ENCODE peak calls at places on chromosomes 12 and 14, in six cellular contexts. J, F, L, T, E and M are unnamed samples.

GRCh38 chr14:48957486-48957885 is 628.7 kb downstream of the RPS29 start:
- DNase-seq in J (no peak), F (no peak), L (no peak), T (no peak), E (no peak), M (no peak)

GRCh38 chr12:51549637-51550036 is 41.4 kb upstream of the SCN8A start:
- DNase-seq in J (peak), F (no peak), L (no peak), T (no peak), E (no peak), M (no peak)

GRCh38 chr12:91189526-91189925 is 6.9 kb upstream of the DCN start:
- DNase-seq in J (peak), F (no peak), L (no peak), T (no peak), E (no peak), M (no peak)

GRCh38 chr14:78127233-78127632 is 42.9 kb upstream of the NRXN3 start:
- DNase-seq in J (no peak), F (no peak), L (no peak), T (no peak), E (peak), M (no peak)

GRCh38 chr12:52045794-52046199 is 5.4 kb upstream of the NR4A1 start:
- DNase-seq in J (no peak), F (no peak), L (no peak), T (no peak), E (no peak), M (peak)

GRCh38 chr14:80215756-80216581 is 4.7 kb upstream of the DIO2 start:
- DNase-seq in J (peak), F (no peak), L (no peak), T (peak), E (peak), M (peak)

GRCh38 chr12:102964872-102965271 is 7.4 kb downstream of the ASCL1 start:
- DNase-seq in J (no peak), F (no peak), L (no peak), T (no peak), E (peak), M (no peak)

GRCh38 chr14:77109656-77110055 is 11.6 kb downstream of the CIPC start:
- DNase-seq in J (no peak), F (no peak), L (no peak), T (no peak), E (no peak), M (no peak)

GRCh38 chr14:88209273-88209672 is 113.8 kb downstream of the KCNK10 start:
- DNase-seq in J (no peak), F (no peak), L (no peak), T (no peak), E (no peak), M (no peak)

GRCh38 chr14:35898217-35898775 is 72.2 kb downstream of the BRMS1L start:
- DNase-seq in J (no peak), F (no peak), L (no peak), T (no peak), E (peak), M (no peak)

GRCh38 chr14:63193236-63193635 is 11.0 kb upstream of the RHOJ start:
- DNase-seq in J (no peak), F (no peak), L (no peak), T (no peak), E (no peak), M (no peak)

GRCh38 chr12:113341535-113341934 is 6.6 kb upstream of the SLC8B1 start:
- DNase-seq in J (no peak), F (no peak), L (no peak), T (no peak), E (no peak), M (no peak)

GRCh38 chr14:63308723-63309317 is 9.9 kb downstream of the GPHB5 start:
- DNase-seq in J (peak), F (peak), L (no peak), T (no peak), E (peak), M (peak)

GRCh38 chr14:64463198-64463597 is 2.1 kb upstream of the AKAP5 start:
- DNase-seq in J (no peak), F (no peak), L (no peak), T (no peak), E (no peak), M (no peak)

GRCh38 chr12:3667485-3667884 is 85.4 kb downstream of the CRACR2A start:
- DNase-seq in J (no peak), F (no peak), L (no peak), T (no peak), E (no peak), M (no peak)

GRCh38 chr12:98549371-98550110 is 34.2 kb downstream of the TMPO start:
- DNase-seq in J (no peak), F (no peak), L (no peak), T (no peak), E (no peak), M (no peak)

GRCh38 chr14:35533357-35534129 is 421 bp upstream of the INSM2 start:
- DNase-seq in J (peak), F (no peak), L (peak), T (peak), E (peak), M (peak)

GRCh38 chr12:590206-590750 is 73.0 kb downstream of the NINJ2 start:
- DNase-seq in J (no peak), F (no peak), L (no peak), T (no peak), E (no peak), M (no peak)

GRCh38 chr12:92108651-92109050 is 37.0 kb downstream of the BTG1 start:
- DNase-seq in J (peak), F (no peak), L (no peak), T (peak), E (no peak), M (no peak)

GRCh38 chr14:56759094-56759493 is 51.2 kb downstream of the OTX2 start:
- DNase-seq in J (no peak), F (no peak), L (no peak), T (no peak), E (no peak), M (no peak)

GRCh38 chr14:93161411-93161940 is 23.2 kb downstream of the MOAP1 start:
- DNase-seq in J (no peak), F (no peak), L (no peak), T (no peak), E (no peak), M (no peak)

GRCh38 chr12:52713960-52714886 is 10.9 kb upstream of the KRT77 start:
- DNase-seq in J (no peak), F (no peak), L (peak), T (no peak), E (peak), M (no peak)

GRCh38 chr12:126944684-126945083 is 1322.3 kb upstream of the TMEM132C start:
- DNase-seq in J (no peak), F (no peak), L (no peak), T (no peak), E (no peak), M (no peak)

GRCh38 chr12:66240106-66240820 is 51.2 kb downstream of the IRAK3 start:
- DNase-seq in J (no peak), F (no peak), L (no peak), T (no peak), E (no peak), M (no peak)

GRCh38 chr14:21069388-21070082 is 569 bp upstream of the ARHGEF40 start:
- DNase-seq in J (peak), F (no peak), L (peak), T (peak), E (peak), M (peak)

GRCh38 chr12:108759914-108760313 is 28.6 kb upstream of the CORO1C start:
- DNase-seq in J (no peak), F (no peak), L (no peak), T (no peak), E (no peak), M (no peak)

GRCh38 chr12:28172434-28173030 is 17.7 kb upstream of the CCDC91 start:
- DNase-seq in J (peak), F (no peak), L (peak), T (peak), E (peak), M (peak)

GRCh38 chr12:22759769-22760674 is 135.1 kb downstream of the ETNK1 start:
- DNase-seq in J (no peak), F (no peak), L (no peak), T (peak), E (no peak), M (no peak)

GRCh38 chr12:5379737-5380496 is 52.0 kb upstream of the NTF3 start:
- DNase-seq in J (no peak), F (no peak), L (no peak), T (no peak), E (no peak), M (peak)

GRCh38 chr12:88579572-88579940 is 715 bp downstream of the KITLG start:
- DNase-seq in J (no peak), F (no peak), L (no peak), T (peak), E (no peak), M (peak)

GRCh38 chr12:89825591-89826449 is 117.2 kb upstream of the ATP2B1 start:
- DNase-seq in J (peak), F (no peak), L (no peak), T (peak), E (no peak), M (no peak)

GRCh38 chr12:69519871-69520270 is 49.7 kb downstream of the FRS2 start:
- DNase-seq in J (no peak), F (no peak), L (no peak), T (peak), E (no peak), M (no peak)

GRCh38 chr12:116138380-116138779 is 139.1 kb downstream of the MED13L start:
- DNase-seq in J (no peak), F (no peak), L (no peak), T (peak), E (no peak), M (no peak)

GRCh38 chr14:69044965-69045555 is 66.0 kb upstream of the ACTN1 start:
- DNase-seq in J (peak), F (no peak), L (no peak), T (no peak), E (no peak), M (no peak)

GRCh38 chr12:109767991-109768900 is 54.6 kb downstream of the FAM222A start:
- DNase-seq in J (no peak), F (no peak), L (no peak), T (no peak), E (peak), M (no peak)

GRCh38 chr12:95220726-95221125 is 3.1 kb downstream of the VEZT start:
- DNase-seq in J (no peak), F (no peak), L (no peak), T (no peak), E (no peak), M (peak)

GRCh38 chr12:79555006-79555925 is 135.5 kb downstream of the PAWR start:
- DNase-seq in J (peak), F (no peak), L (no peak), T (peak), E (no peak), M (peak)

GRCh38 chr14:103698380-103699260 is 16.6 kb downstream of the XRCC3 start:
- DNase-seq in J (no peak), F (no peak), L (no peak), T (no peak), E (no peak), M (no peak)

GRCh38 chr12:78938341-78939084 is 73.9 kb downstream of the SYT1 start:
- DNase-seq in J (no peak), F (no peak), L (no peak), T (no peak), E (no peak), M (no peak)

GRCh38 chr14:67311868-67312267 is 47.7 kb downstream of the ATP6V1D start:
- DNase-seq in J (no peak), F (no peak), L (no peak), T (no peak), E (no peak), M (peak)

GRCh38 chr14:75452324-75452723 is 24.5 kb downstream of the JDP2 start:
- DNase-seq in J (no peak), F (no peak), L (no peak), T (no peak), E (no peak), M (no peak)

GRCh38 chr14:75452900-75453816 is 25.3 kb downstream of the JDP2 start:
- DNase-seq in J (peak), F (peak), L (peak), T (peak), E (peak), M (peak)

GRCh38 chr14:75456069-75457023 is 28.5 kb downstream of the JDP2 start:
- DNase-seq in J (no peak), F (no peak), L (no peak), T (no peak), E (no peak), M (no peak)

GRCh38 chr14:75454963-75455546 is 27.2 kb downstream of the JDP2 start:
- DNase-seq in J (peak), F (no peak), L (no peak), T (peak), E (no peak), M (no peak)

GRCh38 chr14:75453817-75454434 is 26.1 kb downstream of the JDP2 start:
- DNase-seq in J (no peak), F (no peak), L (no peak), T (no peak), E (no peak), M (no peak)
- H3K14ac ChIP-seq in J (peak), F (no peak), L (no peak), T (no peak), E (peak), M (peak)

DNA sequence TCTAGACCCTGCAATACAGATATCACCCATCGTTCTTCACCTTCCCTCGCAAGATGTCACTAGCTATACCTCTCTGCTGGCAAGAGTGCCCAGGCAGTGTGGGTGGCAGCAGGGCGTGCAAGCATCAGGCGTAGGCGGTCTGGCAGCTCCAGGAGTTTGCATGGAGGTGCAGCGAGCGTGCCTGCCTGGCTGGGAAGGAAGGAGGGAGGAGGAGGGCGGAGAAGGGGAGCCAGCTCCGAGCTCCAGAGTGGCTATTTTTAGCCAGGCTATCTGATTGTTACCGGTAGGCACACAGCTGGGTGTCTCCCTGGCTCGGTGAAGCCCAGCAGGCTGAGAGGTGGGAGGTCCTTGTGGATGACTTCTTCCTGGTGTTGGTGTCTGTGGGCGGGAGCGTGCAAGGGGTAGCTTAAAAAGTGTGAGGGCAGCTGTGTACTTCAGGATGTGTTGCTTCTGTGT is 6.2 kb downstream of the FOXJ2 start:
- DNase-seq in J (peak), F (no peak), L (peak), T (peak), E (peak), M (no peak)
- H2BK5ac ChIP-seq in J (no peak), F (peak), L (peak), T (no peak), E (no peak), M (no peak)

GRCh38 chr12:12871587-12872138 is 19.7 kb upstream of the GPRC5A start:
- DNase-seq in J (no peak), F (no peak), L (no peak), T (no peak), E (no peak), M (no peak)

GRCh38 chr12:12870454-12870853 is 20.9 kb upstream of the GPRC5A start:
- DNase-seq in J (peak), F (no peak), L (no peak), T (peak), E (no peak), M (peak)

GRCh38 chr12:12874014-12874413 is 17.3 kb upstream of the GPRC5A start:
- DNase-seq in J (no peak), F (no peak), L (no peak), T (no peak), E (no peak), M (no peak)

GRCh38 chr12:12872139-12872933 is 19.0 kb upstream of the GPRC5A start:
- DNase-seq in J (peak), F (no peak), L (no peak), T (peak), E (peak), M (peak)

DNA sequence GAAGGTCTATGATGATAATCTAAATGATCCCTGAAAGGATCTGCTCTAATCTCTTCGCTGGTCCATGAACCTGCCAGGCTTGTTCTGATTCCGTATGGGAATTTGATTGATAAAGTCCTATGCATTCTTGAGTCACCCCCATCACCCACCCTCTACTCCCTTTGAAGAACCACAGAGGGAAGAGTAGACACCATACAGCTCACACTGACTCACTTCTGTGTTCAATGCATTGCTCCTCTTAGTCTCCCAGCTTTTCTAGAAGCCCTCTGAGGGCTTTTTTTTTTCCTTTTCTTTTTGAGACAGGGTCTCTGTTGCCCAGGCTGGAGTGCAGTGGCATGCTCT is 18.5 kb upstream of the GPRC5A start:
- DNase-seq in J (peak), F (no peak), L (no peak), T (peak), E (no peak), M (peak)
- H3K9ac ChIP-seq in J (peak), F (no peak), L (no peak), T (no peak), E (no peak), M (no peak)

GRCh38 chr14:99596772-99597171 is 7.2 kb downstream of the CCDC85C start:
- DNase-seq in J (no peak), F (no peak), L (no peak), T (no peak), E (no peak), M (no peak)

GRCh38 chr14:99595034-99595433 is 9.0 kb downstream of the CCDC85C start:
- DNase-seq in J (no peak), F (no peak), L (no peak), T (no peak), E (no peak), M (no peak)

GRCh38 chr14:99597911-99598600 is 6.0 kb downstream of the CCDC85C start:
- DNase-seq in J (no peak), F (no peak), L (no peak), T (no peak), E (no peak), M (no peak)

GRCh38 chr14:99595524-99595923 is 8.5 kb downstream of the CCDC85C start:
- DNase-seq in J (no peak), F (no peak), L (no peak), T (no peak), E (no peak), M (no peak)

DNA sequence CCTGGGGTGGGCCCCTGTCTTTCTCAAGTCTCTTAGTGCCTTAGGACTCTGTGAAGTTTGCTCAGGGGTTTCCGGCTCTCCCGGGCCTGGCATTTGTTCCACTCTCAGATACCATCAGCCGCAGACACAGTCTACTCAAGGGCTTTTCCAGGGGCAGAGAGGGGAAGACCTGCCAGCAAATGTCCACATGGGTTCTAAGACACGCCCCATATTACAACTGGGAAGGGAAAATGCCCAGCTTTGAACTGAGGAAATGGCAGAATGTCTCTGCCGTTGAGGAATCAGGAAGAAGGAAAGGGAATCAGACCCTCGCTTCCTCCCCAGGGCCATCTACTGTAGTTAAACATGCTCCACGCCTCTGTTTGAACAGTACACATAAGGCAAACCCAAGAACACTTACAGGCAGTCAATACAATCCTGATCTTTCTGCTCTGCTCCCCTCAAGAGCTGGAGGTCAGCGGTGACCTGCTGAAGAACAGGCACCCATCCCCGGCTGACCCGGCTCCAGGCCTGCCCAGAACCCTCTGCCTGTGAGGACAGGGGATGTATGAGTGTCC is 7.9 kb downstream of the CCDC85C start:
- DNase-seq in J (no peak), F (no peak), L (no peak), T (no peak), E (no peak), M (no peak)
- H3K14ac ChIP-seq in J (peak), F (no peak), L (no peak), T (no peak), E (no peak), M (no peak)

DNA sequence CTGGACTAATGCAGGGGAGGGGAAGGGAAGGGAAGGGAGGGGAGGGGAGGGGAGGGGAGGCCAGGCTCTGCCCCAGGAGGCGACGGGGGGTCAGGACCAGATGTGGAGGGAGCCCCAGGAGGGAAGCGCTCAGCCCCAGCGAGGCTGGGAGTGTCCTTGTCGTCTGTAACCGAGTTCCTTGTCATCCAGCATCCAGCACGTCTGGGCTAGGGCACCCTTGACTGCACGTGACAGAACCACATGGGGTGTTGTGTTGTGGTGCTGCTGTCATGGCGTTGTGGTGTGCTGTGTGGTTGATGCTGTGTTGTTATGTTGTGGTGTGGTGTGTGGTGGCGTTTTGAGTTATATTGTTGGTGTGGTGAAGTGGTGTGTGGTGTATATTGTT is 28.4 kb upstream of the SFSWAP start:
- DNase-seq in J (no peak), F (no peak), L (no peak), T (no peak), E (no peak), M (no peak)
- H2BK5ac ChIP-seq in J (peak), F (peak), L (no peak), T (no peak), E (no peak), M (no peak)

GRCh38 chr12:114667669-114668150 is 16.3 kb downstream of the TBX3 start:
- DNase-seq in J (no peak), F (no peak), L (no peak), T (no peak), E (no peak), M (no peak)
- H3K9ac ChIP-seq in J (peak), F (no peak), L (no peak), T (peak), E (no peak), M (peak)

DNA sequence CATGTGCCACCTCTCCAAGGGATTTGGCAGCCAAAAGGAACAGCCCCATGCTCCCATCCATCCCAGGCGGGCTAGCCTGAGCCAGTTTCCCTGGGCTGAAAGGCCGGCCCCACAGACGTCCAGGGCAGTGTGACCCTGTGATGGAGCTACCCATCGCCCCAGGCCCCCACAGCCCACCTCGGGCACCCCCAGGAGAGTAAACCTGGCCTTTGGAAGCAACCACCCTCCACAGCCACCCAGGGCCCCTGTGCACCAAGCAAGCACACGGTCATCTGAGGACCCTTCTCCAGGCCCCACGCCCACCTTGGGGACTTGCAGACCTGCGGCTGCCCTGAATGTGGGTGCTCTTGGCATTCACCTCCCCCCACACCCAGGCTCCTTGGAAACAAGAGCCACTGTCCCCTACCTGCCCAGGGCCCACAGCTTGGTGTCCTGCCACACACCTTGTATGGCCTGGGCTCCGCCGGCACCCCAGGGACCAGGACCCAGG is 8.4 kb downstream of the AHNAK2 start:
- DNase-seq in J (no peak), F (no peak), L (no peak), T (no peak), E (no peak), M (no peak)
- H3K14ac ChIP-seq in J (no peak), F (no peak), L (peak), T (peak), E (no peak), M (no peak)

GRCh38 chr14:71248204-71248603 is 340.9 kb downstream of the PCNX1 start:
- DNase-seq in J (peak), F (no peak), L (no peak), T (peak), E (no peak), M (no peak)
- H2BK5ac ChIP-seq in J (peak), F (no peak), L (no peak), T (no peak), E (no peak), M (no peak)